ENCODE peak calls at places on chromosomes 11 and 22, in ten cellular contexts. T is activated T-cell treated with anti-CD3 and anti-CD28 coated beads for 1 hour; X is nephron progenitor cell; U is activated naive CD8-positive, alpha-beta T cell treated with anti-CD3 and anti-CD28 coated beads, Interleukin-2, amount 50 U/mL, for 16 hours; M is KBM-7; K is lung; S is Calu3; O is Right ventricle myocardium superior; B is T47D; F is stimulated activated CD4-positive, alpha-beta T cell treated with anti-CD3 and anti-CD28 coated beads, Interleukin-2, amount 100 ng/mL, for 48 hours. E is an unnamed sample.

GRCh38 chr22:20305894-20306645 is 13.8 kb downstream of the DGCR6L start:
- DNase-seq in K (no peak), O (peak; percentile 22), F (no peak), S (no peak), M (no peak), B (no peak), X (peak; percentile 3), U (no peak), T (no peak), E (no peak)

GRCh38 chr11:82225502-82225901 is 508.2 kb downstream of the FAM181B start:
- DNase-seq in T (no peak), S (no peak), B (peak; percentile 24), K (no peak), X (no peak), M (no peak), F (no peak), U (no peak), O (no peak), E (no peak)

GRCh38 chr22:45818130-45819085 is 146.8 kb downstream of the ATXN10 start:
- DNase-seq in F (no peak), T (no peak), B (peak; percentile 56), X (peak; percentile 29), K (peak; percentile 45), M (no peak), O (peak; percentile 60), U (no peak), S (no peak), E (no peak)

GRCh38 chr11:130631119-130631518 is 182.7 kb downstream of the ADAMTS15 start:
- DNase-seq in M (no peak), F (peak; percentile 5), K (no peak), T (no peak), U (no peak), O (no peak), X (no peak), B (no peak), S (peak; percentile 19), E (no peak)

GRCh38 chr11:13831707-13832106 is 130.8 kb upstream of the SPON1 start:
- DNase-seq in U (no peak), B (no peak), S (no peak), F (no peak), T (no peak), X (no peak), M (no peak), K (no peak), O (no peak), E (no peak)

GRCh38 chr22:49954354-49954753 is 6.2 kb upstream of the PIM3 start:
- DNase-seq in T (no peak), K (no peak), M (no peak), F (no peak), B (peak; percentile 42), X (no peak), S (no peak), U (no peak), O (peak; percentile 81), E (no peak)

GRCh38 chr11:79973701-79974626 is 533.1 kb upstream of the TENM4 start:
- DNase-seq in B (no peak), T (no peak), F (no peak), X (peak; percentile 2), S (no peak), O (no peak), M (no peak), U (no peak), K (no peak), E (no peak)

GRCh38 chr11:83122050-83122449 is 34.9 kb upstream of the PCF11 start:
- DNase-seq in U (no peak), M (no peak), K (no peak), F (no peak), T (no peak), O (no peak), S (no peak), B (no peak), X (no peak), E (no peak)

GRCh38 chr11:65434057-65434666 is 11.6 kb downstream of the NEAT1 start:
- DNase-seq in F (no peak), K (peak; percentile 27), U (no peak), X (no peak), M (no peak), S (no peak), O (no peak), B (no peak), T (no peak), E (no peak)

GRCh38 chr22:35752833-35753189 is 35.1 kb downstream of the APOL5 start:
- DNase-seq in M (no peak), S (no peak), B (no peak), U (no peak), K (no peak), F (no peak), X (no peak), T (no peak), O (no peak), E (no peak)

GRCh38 chr11:70067591-70068341 is 10.4 kb upstream of the ANO1 start:
- DNase-seq in B (peak; percentile 98), U (no peak), T (no peak), F (no peak), M (no peak), X (no peak), O (no peak), K (peak; percentile 19), S (peak; percentile 72), E (no peak)

E was measured in NAMALWA.